ENCODE peak calls at places on chromosomes 6 and 20, in six cellular contexts. Q, H, M, V, N and E are unnamed samples. For H3K4me1, the result is how much of the 10 kb centered on the place peaks cover.

GRCh38 chr6:89221971-89222887 is 5.1 kb upstream of the GABRR1 start:
- DNase-seq in M (no peak), Q (no peak), N (no peak), H (no peak), V (no peak), E (no peak)

GRCh38 chr6:42193491-42193894 is 1.3 kb downstream of the GUCA1B start:
- DNase-seq in N (no peak), Q (no peak), H (no peak), V (no peak), M (peak), E (peak)

GRCh38 chr6:40999498-41000070 is 39.4 kb downstream of the UNC5CL start:
- DNase-seq in M (peak), H (peak), N (peak), V (peak), Q (no peak), E (peak)

GRCh38 chr20:46268131-46268611 is 40.1 kb downstream of the CDH22 start:
- DNase-seq in V (no peak), N (no peak), M (peak), Q (no peak), H (no peak), E (no peak)

GRCh38 chr20:35560105-35560511 is 18.2 kb downstream of the ERGIC3 start:
- DNase-seq in M (peak), H (no peak), Q (no peak), V (peak), N (no peak), E (no peak)

GRCh38 chr6:121771937-121772717 is 336.7 kb downstream of the GJA1 start:
- DNase-seq in H (no peak), V (no peak), M (no peak), Q (no peak), N (no peak), E (no peak)

GRCh38 chr6:42409582-42409981 is 42.1 kb downstream of the TRERF1 start:
- DNase-seq in N (no peak), V (no peak), M (no peak), Q (no peak), H (no peak), E (no peak)

GRCh38 chr20:62319346-62319909 is 16.6 kb downstream of the ADRM1 start:
- DNase-seq in V (no peak), H (no peak), Q (no peak), N (no peak), M (no peak), E (no peak)

GRCh38 chr6:151822252-151823111 is 15.0 kb downstream of the ESR1 start:
- DNase-seq in V (no peak), M (no peak), N (no peak), Q (no peak), H (no peak), E (no peak)

GRCh38 chr20:32651537-32651936 is 22.2 kb downstream of the C20orf203 start:
- DNase-seq in N (no peak), M (no peak), Q (no peak), H (no peak), V (no peak), E (no peak)

GRCh38 chr20:53921443-53921973 is 148.9 kb downstream of the BCAS1 start:
- DNase-seq in M (no peak), H (no peak), Q (no peak), V (peak), N (no peak), E (no peak)

GRCh38 chr6:170114956-170115855 is 175.7 kb downstream of the DLL1 start:
- DNase-seq in M (peak), H (no peak), Q (no peak), N (no peak), V (no peak), E (no peak)

GRCh38 chr6:166466178-166467122 is 83.7 kb upstream of the MPC1 start:
- DNase-seq in M (no peak), V (peak), N (no peak), H (peak), Q (no peak), E (peak)

GRCh38 chr6:8229913-8230312 is 127.6 kb upstream of the EEF1E1 start:
- DNase-seq in M (peak), Q (no peak), H (no peak), V (peak), N (peak), E (no peak)

GRCh38 chr20:1945660-1946059 is 48.2 kb downstream of the PDYN start:
- DNase-seq in M (no peak), V (no peak), N (no peak), Q (no peak), H (no peak), E (no peak)

GRCh38 chr6:137927777-137928218 is 60.7 kb downstream of the TNFAIP3 start:
- DNase-seq in N (no peak), H (peak), V (peak), Q (no peak), M (peak), E (peak)

GRCh38 chr20:44618318-44618731 is 33.2 kb downstream of the ADA start:
- DNase-seq in H (no peak), M (no peak), V (no peak), N (no peak), Q (no peak), E (no peak)

GRCh38 chr6:41171908-41172307 is 9.0 kb upstream of the TREM2 start:
- DNase-seq in M (peak), Q (no peak), V (no peak), H (no peak), N (no peak), E (no peak)

GRCh38 chr6:151024597-151024996 is 159.1 kb downstream of the MTHFD1L start:
- DNase-seq in H (no peak), V (no peak), M (no peak), Q (no peak), N (no peak), E (no peak)

GRCh38 chr20:54293526-54293925 is 85.6 kb downstream of the PFDN4 start:
- DNase-seq in V (no peak), Q (no peak), N (no peak), M (no peak), H (no peak), E (no peak)

GRCh38 chr20:17708675-17709360 is 9.1 kb downstream of the BANF2 start:
- DNase-seq in V (peak), H (peak), Q (no peak), M (no peak), N (no peak), E (peak)

GRCh38 chr20:17705916-17706315 is 6.2 kb downstream of the BANF2 start:
- DNase-seq in Q (no peak), M (no peak), V (no peak), H (no peak), N (no peak), E (no peak)

GRCh38 chr20:17706632-17707031 is 6.9 kb downstream of the BANF2 start:
- DNase-seq in Q (no peak), M (no peak), H (no peak), N (no peak), V (no peak), E (no peak)

GRCh38 chr20:17701826-17702225 is 2.1 kb downstream of the BANF2 start:
- DNase-seq in N (no peak), V (no peak), H (no peak), Q (no peak), M (no peak), E (no peak)

GRCh38 chr20:17704589-17705317 is 5.0 kb downstream of the BANF2 start:
- DNase-seq in H (no peak), M (no peak), Q (no peak), N (no peak), V (no peak), E (no peak)
- H3K4me1 ChIP-seq in H (under half), M (under half), Q (under half), N (under half), V (under half), E (under half)

GRCh38 chr6:83252717-83253116 is 59.6 kb downstream of the RWDD2A start:
- DNase-seq in H (peak), N (no peak), Q (no peak), M (peak), V (peak), E (peak)
- H2BK120ac ChIP-seq in H (peak), N (no peak), Q (no peak), M (no peak), V (no peak), E (no peak)

GRCh38 chr6:63635563-63636515 is at the start of gene PHF3:
- DNase-seq in M (peak), N (peak), Q (peak), H (peak), V (peak), E (peak)

GRCh38 chr6:63635165-63635562 is 438 bp upstream of the PHF3 start:
- DNase-seq in M (peak), N (no peak), H (no peak), V (no peak), Q (no peak), E (no peak)

GRCh38 chr6:63640062-63640461 is 4.5 kb downstream of the PHF3 start:
- DNase-seq in N (no peak), H (peak), Q (no peak), V (no peak), M (no peak), E (peak)

GRCh38 chr6:63636516-63636968 is 940 bp downstream of the PHF3 start:
- DNase-seq in Q (peak), H (peak), V (peak), M (peak), N (no peak), E (peak)

GRCh38 chr6:63637865-63638445 is 2.4 kb downstream of the PHF3 start:
- DNase-seq in N (no peak), M (no peak), Q (no peak), V (no peak), H (no peak), E (no peak)
- H3K4me1 ChIP-seq in N (under half), M (under half), Q (under half), V (under half), H (under half), E (under half)

GRCh38 chr20:36644713-36645109 is 1.3 kb downstream of the SLA2 start:
- DNase-seq in H (no peak), Q (no peak), N (no peak), M (no peak), V (no peak), E (no peak)

GRCh38 chr20:36646678-36647077 is 682 bp upstream of the SLA2 start:
- DNase-seq in Q (no peak), V (no peak), N (no peak), M (no peak), H (no peak), E (no peak)

GRCh38 chr20:36645353-36645752 is 643 bp downstream of the SLA2 start:
- DNase-seq in N (no peak), M (no peak), H (no peak), V (no peak), Q (no peak), E (no peak)

GRCh38 chr20:36647194-36648121 is 1.5 kb upstream of the SLA2 start:
- DNase-seq in Q (peak), M (no peak), V (no peak), N (no peak), H (no peak), E (no peak)

DNA sequence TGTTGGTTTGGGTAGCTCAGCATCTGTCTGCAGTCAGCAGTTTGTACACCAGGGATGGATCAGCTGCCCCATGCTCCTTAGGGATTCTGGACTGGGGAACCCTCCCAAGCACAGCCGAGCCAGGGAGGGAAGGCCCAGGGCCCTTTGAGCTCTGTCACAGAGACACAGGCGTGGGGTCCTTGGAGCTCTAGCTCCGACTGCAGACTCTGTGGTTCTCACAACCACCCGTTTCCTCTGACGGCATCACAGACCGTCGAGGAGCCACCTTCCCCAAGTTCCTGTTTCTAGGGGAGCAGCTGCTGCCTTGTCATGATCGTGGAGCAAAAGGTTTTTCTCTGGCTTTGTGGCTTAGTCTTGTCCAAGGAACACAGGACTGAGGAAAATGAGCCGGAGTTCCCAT is at the start of gene SLA2:
- DNase-seq in N (no peak), M (no peak), V (no peak), H (no peak), Q (no peak), E (no peak)
- H2BK120ac ChIP-seq in N (no peak), M (no peak), V (no peak), H (no peak), Q (no peak), E (no peak)

DNA sequence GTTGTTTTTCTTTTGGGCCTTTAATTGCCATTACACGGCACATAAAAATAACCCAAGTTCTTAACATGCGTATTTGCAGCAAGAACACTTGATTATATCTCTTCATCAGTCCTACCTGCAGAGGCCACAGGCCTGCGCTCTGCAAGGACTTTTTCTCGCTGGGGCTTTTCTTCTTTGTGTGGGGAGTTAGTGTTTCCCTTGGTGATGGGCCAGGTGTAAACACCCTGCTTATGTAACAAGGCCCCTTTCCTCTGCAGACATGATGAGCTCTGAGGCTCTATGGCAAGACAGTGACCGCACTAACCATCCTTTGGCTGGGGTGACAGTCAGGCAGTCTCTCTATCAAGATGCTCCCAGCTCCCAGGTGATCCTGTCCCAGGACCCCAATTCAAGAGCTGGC is 97.8 kb upstream of the PCSK2 start:
- DNase-seq in Q (no peak), N (no peak), M (no peak), H (no peak), V (no peak), E (no peak)
- H3K4me1 ChIP-seq in Q (under half), N (under half), M (under half), H (under half), V (under half), E (under half)

GRCh38 chr6:107648983-107649382 is 159.1 kb downstream of the SOBP start:
- DNase-seq in N (no peak), Q (no peak), V (no peak), H (no peak), M (no peak), E (no peak)
- H2BK120ac ChIP-seq in N (no peak), Q (no peak), V (no peak), H (no peak), M (no peak), E (no peak)

DNA sequence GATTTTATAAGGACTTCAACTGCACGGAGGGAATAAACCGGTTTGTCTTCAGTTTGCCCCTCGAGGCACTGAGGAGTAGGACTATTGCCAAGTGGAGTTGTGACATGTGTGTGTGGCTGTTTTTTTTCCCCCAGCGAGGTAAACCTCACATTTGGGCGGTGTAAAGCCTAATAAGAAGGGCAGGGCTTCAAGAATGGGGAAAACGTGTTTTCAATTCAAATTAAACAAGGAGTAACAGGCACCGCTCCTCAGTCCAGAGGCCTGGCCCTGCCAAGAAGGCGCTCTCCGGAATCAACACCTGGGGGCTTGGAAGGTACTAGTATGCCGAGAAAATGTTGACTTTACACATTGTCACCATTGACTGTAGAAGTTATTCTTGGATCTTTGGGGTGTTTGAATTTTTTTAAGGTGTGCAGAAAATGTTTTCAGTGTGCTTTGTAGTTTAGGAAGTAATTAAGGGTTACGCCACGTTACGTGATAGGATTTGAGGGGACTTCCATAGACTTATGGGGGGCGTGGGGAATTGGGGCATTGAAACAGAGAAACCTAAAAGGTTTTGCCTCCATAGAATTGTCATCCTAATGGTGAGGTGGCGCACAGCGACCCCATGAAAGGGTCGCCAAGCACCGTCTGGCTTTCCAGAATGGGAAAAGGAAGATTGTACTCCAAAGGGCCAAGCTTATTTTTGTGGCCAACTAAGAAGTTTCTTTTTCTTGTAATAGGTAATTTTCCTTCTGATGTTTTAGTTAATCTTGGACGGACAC is 802 bp downstream of the ADGRG6 start:
- DNase-seq in Q (no peak), V (peak), H (peak), N (no peak), M (peak), E (peak)
- H3K4me1 ChIP-seq in Q (under half), V (under half), H (under half), N (under half), M (under half), E (under half)

GRCh38 chr6:1113921-1114320 is 198.0 kb upstream of the FOXQ1 start:
- DNase-seq in Q (no peak), H (no peak), V (no peak), N (no peak), M (no peak), E (no peak)

GRCh38 chr6:1109134-1109533 is 202.8 kb upstream of the FOXQ1 start:
- DNase-seq in Q (no peak), H (no peak), N (no peak), M (no peak), V (no peak), E (no peak)

GRCh38 chr6:1110935-1111334 is 201.0 kb upstream of the FOXQ1 start:
- DNase-seq in N (no peak), H (no peak), Q (no peak), V (peak), M (peak), E (no peak)

GRCh38 chr6:1110164-1110563 is 201.7 kb upstream of the FOXQ1 start:
- DNase-seq in N (no peak), M (no peak), Q (no peak), V (no peak), H (no peak), E (no peak)

DNA sequence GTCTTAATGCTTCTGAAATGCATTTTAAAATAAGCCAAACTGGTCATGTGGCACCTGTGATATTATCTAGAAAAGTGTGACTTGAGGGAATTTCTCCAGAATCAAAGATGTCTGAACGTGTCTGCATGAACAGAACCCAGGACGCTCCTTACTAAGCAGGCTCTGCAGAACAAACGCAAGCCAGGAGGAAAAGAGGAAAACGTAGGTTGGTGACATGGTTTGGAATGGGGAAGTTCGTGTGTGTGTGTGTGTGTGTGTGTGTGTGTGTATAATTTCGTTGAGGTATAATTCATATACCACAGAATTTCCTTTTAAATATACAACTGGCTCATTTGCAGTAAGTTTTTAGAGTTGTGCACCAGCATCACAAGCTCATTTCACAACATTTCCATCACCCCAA is 200.5 kb upstream of the FOXQ1 start:
- DNase-seq in N (no peak), Q (no peak), H (no peak), V (no peak), M (no peak), E (no peak)
- H2BK120ac ChIP-seq in N (no peak), Q (no peak), H (no peak), V (no peak), M (no peak), E (no peak)

GRCh38 chr20:3889489-3890409 is 562 bp downstream of the PANK2 start:
- DNase-seq in M (peak), H (no peak), Q (no peak), V (peak), N (no peak), E (peak)
- H3K4me1 ChIP-seq in M (under half), H (under half), Q (under half), V (under half), N (under half), E (under half)

GRCh38 chr6:13709698-13710551 is 1.7 kb downstream of the RANBP9 start:
- DNase-seq in Q (no peak), N (no peak), H (peak), V (no peak), M (peak), E (peak)

GRCh38 chr6:13710552-13711383 is 867 bp downstream of the RANBP9 start:
- DNase-seq in N (no peak), H (no peak), V (peak), Q (peak), M (peak), E (peak)

GRCh38 chr6:13711384-13711725 is 280 bp downstream of the RANBP9 start:
- DNase-seq in H (no peak), N (no peak), V (peak), Q (no peak), M (peak), E (peak)

GRCh38 chr6:13711726-13712484 is at the start of gene RANBP9:
- DNase-seq in V (peak), N (peak), M (peak), H (peak), Q (peak), E (peak)

DNA sequence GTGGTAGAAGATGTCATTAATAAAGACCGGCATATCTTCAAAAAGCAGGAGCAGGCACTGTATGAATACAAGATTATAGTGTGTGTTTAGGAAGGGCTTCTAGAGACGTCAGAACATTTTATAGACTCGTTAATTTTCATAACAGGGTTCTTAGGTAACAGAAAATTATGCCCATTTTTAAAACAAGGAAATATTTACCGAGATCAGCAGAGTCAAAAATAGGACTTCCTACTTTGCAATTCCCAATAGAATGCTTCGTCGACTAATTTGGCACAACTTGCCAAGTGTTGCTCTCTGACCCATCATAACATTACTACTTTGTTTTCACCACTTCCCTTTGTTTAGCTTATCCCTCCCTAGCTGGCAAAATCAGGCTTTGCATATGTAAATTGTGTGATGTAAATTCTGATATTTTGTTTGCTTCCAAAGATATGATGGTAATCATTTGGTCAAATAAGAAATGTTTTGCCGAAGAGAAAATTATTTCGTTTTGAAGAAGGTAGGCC is 903 bp upstream of the RANBP9 start:
- DNase-seq in V (peak), M (no peak), Q (no peak), N (no peak), H (peak), E (no peak)
- H2BK120ac ChIP-seq in V (no peak), M (no peak), Q (no peak), N (no peak), H (no peak), E (no peak)